ENCODE peak calls at places on chromosome 21, in four cellular contexts. D is ovary, L is GM23338, T is NCI-H226. A is an unnamed sample.

GRCh38 chr21:44421901-44422840 is 33.1 kb upstream of the LRRC3 start:
- DNase-seq in D (no peak), L (no peak), T (no peak), A (no peak)

GRCh38 chr21:38277501-38278111 is 20.8 kb downstream of the KCNJ15 start:
- DNase-seq in L (no peak), T (peak; percentile 98), D (no peak), A (no peak)

GRCh38 chr21:31875424-31876097 is 2.7 kb downstream of the HUNK start:
- DNase-seq in L (no peak), T (no peak), D (no peak), A (no peak)

GRCh38 chr21:23593582-23593981 is 2013.7 kb downstream of the MRPL39 start:
- DNase-seq in D (no peak), T (no peak), L (no peak), A (no peak)

GRCh38 chr21:43609501-43610340 is 49.6 kb downstream of the HSF2BP start:
- DNase-seq in L (no peak), D (no peak), T (peak; percentile 73), A (no peak)

GRCh38 chr21:14630556-14631069 is 84.5 kb upstream of the SAMSN1 start:
- DNase-seq in L (no peak), T (no peak), D (no peak), A (no peak)

GRCh38 chr21:22399717-22400520 is 1401.7 kb downstream of the NCAM2 start:
- DNase-seq in T (no peak), D (no peak), L (no peak), A (no peak)

GRCh38 chr21:27582246-27582945 is 615.5 kb upstream of the ADAMTS5 start:
- DNase-seq in T (no peak), L (no peak), D (no peak), A (no peak)

GRCh38 chr21:45869121-45870007 is 112.2 kb upstream of the COL6A1 start:
- DNase-seq in L (no peak), T (peak; percentile 13), D (no peak), A (no peak)

GRCh38 chr21:31766895-31767294 is 35.0 kb upstream of the SCAF4 start:
- DNase-seq in T (no peak), D (no peak), L (no peak), A (no peak)

GRCh38 chr21:26490771-26491170 is 82.3 kb downstream of the CYYR1 start:
- DNase-seq in L (peak; percentile 62), D (no peak), T (peak; percentile 81), A (no peak)